ENCODE peak calls at places on chromosomes 3 and 15, in four cellular contexts. One of them, this sample, is unnamed.

GRCh38 chr3:14509796-14510100 is 30.4 kb downstream of the GRIP2 start:
- DNase-seq in endothelial cell of umbilical vein: no peak
- DNase-seq in psoas muscle: peak; percentile 35
- DNase-seq in NCI-H1092: no peak
- DNase-seq in this sample: no peak

GRCh38 chr3:8816106-8816505 is 46.7 kb upstream of the OXTR start:
- DNase-seq in endothelial cell of umbilical vein: no peak
- DNase-seq in psoas muscle: no peak
- DNase-seq in NCI-H1092: no peak
- DNase-seq in this sample: no peak

GRCh38 chr3:45548724-45549123 is 45.8 kb upstream of the LIMD1 start:
- DNase-seq in endothelial cell of umbilical vein: no peak
- DNase-seq in psoas muscle: no peak
- DNase-seq in NCI-H1092: no peak
- DNase-seq in this sample: no peak

GRCh38 chr3:68060186-68060585 is 405.8 kb upstream of the SUCLG2 start:
- DNase-seq in endothelial cell of umbilical vein: no peak
- DNase-seq in psoas muscle: no peak
- DNase-seq in NCI-H1092: no peak
- DNase-seq in this sample: no peak

GRCh38 chr15:45354711-45355110 is 23.6 kb downstream of the GATM start:
- DNase-seq in endothelial cell of umbilical vein: no peak
- DNase-seq in psoas muscle: no peak
- DNase-seq in NCI-H1092: no peak
- DNase-seq in this sample: no peak

GRCh38 chr3:42853056-42853455 is 22.6 kb downstream of the CYP8B1 start:
- DNase-seq in endothelial cell of umbilical vein: no peak
- DNase-seq in psoas muscle: no peak
- DNase-seq in NCI-H1092: no peak
- DNase-seq in this sample: no peak

GRCh38 chr3:47017504-47018268 is 38.2 kb downstream of the NBEAL2 start:
- DNase-seq in endothelial cell of umbilical vein: no peak
- DNase-seq in psoas muscle: no peak
- DNase-seq in NCI-H1092: no peak
- DNase-seq in this sample: no peak

GRCh38 chr3:42682301-42683070 is 2.9 kb upstream of the KLHL40 start:
- DNase-seq in endothelial cell of umbilical vein: no peak
- DNase-seq in psoas muscle: peak; percentile 66
- DNase-seq in NCI-H1092: no peak
- DNase-seq in this sample: no peak

GRCh38 chr3:102415553-102415952 is 19.3 kb upstream of the ZPLD1 start:
- DNase-seq in endothelial cell of umbilical vein: no peak
- DNase-seq in psoas muscle: no peak
- DNase-seq in NCI-H1092: no peak
- DNase-seq in this sample: peak; percentile 4

GRCh38 chr15:36738817-36739216 is 159.4 kb downstream of the CDIN1 start:
- DNase-seq in endothelial cell of umbilical vein: no peak
- DNase-seq in psoas muscle: no peak
- DNase-seq in NCI-H1092: no peak
- DNase-seq in this sample: no peak

This sample was measured in GM12865.